ENCODE peak calls at places on chromosomes 7 and 10, in five cellular contexts. R is heart right ventricle, E is hepatocyte, Q is PC-9, X is mesenchymal stem cell. N is an unnamed sample.

GRCh38 chr7:106634958-106635357 is 26.0 kb downstream of the CCDC71L start:
- DNase-seq in R (no peak), E (no peak), Q (no peak), X (no peak), N (no peak)

GRCh38 chr10:12782537-12782936 is 219.0 kb downstream of the CCDC3 start:
- DNase-seq in R (peak; percentile 29), E (peak; percentile 54), Q (peak; percentile 20), X (peak; percentile 54), N (no peak)

GRCh38 chr10:21336476-21337170 is 188.9 kb downstream of the SKIDA1 start:
- DNase-seq in R (no peak), E (peak; percentile 86), Q (peak; percentile 81), X (peak; percentile 96), N (peak; percentile 16)

GRCh38 chr10:22369433-22370072 is 24.3 kb downstream of the SPAG6 start:
- DNase-seq in R (no peak), E (no peak), Q (no peak), X (peak; percentile 67), N (no peak)

GRCh38 chr7:22876986-22877729 is 54.5 kb upstream of the TOMM7 start:
- DNase-seq in R (no peak), E (no peak), Q (no peak), X (no peak), N (no peak)

GRCh38 chr10:25753776-25754175 is 180.3 kb upstream of the MYO3A start:
- DNase-seq in R (no peak), E (peak; percentile 19), Q (no peak), X (peak; percentile 48), N (no peak)

GRCh38 chr10:73899401-73899780 is 11.5 kb upstream of the PLAU start:
- DNase-seq in R (no peak), E (peak; percentile 62), Q (peak; percentile 87), X (peak; percentile 93), N (no peak)

GRCh38 chr7:158863611-158864506 is 7.5 kb downstream of the DYNC2I1 start:
- DNase-seq in R (peak; percentile 80), E (peak; percentile 86), Q (peak; percentile 71), X (peak; percentile 90), N (peak; percentile 62)

GRCh38 chr7:143003393-143004051 is 23.4 kb downstream of the OR9A2 start:
- DNase-seq in R (no peak), E (peak; percentile 59), Q (peak; percentile 17), X (peak; percentile 40), N (no peak)

GRCh38 chr10:29590598-29591415 is 44.0 kb downstream of the SVIL start:
- DNase-seq in R (no peak), E (peak; percentile 58), Q (no peak), X (peak; percentile 66), N (no peak)

GRCh38 chr7:105779856-105780815 is 96.3 kb downstream of the ATXN7L1 start:
- DNase-seq in R (no peak), E (no peak), Q (no peak), X (no peak), N (no peak)

GRCh38 chr10:110495731-110496552 is 1.8 kb upstream of the DUSP5 start:
- DNase-seq in R (peak; percentile 37), E (peak; percentile 62), Q (peak; percentile 41), X (peak; percentile 82), N (no peak)

GRCh38 chr7:7972927-7973594 is 4.5 kb downstream of the GLCCI1 start:
- DNase-seq in R (no peak), E (no peak), Q (no peak), X (peak; percentile 18), N (no peak)

GRCh38 chr10:89563861-89564478 is 28.6 kb upstream of the SLC16A12 start:
- DNase-seq in R (no peak), E (peak; percentile 57), Q (no peak), X (peak; percentile 53), N (no peak)

GRCh38 chr10:91551856-91552255 is 81.0 kb downstream of the PPP1R3C start:
- DNase-seq in R (peak; percentile 38), E (peak; percentile 69), Q (peak; percentile 3), X (peak; percentile 69), N (no peak)

GRCh38 chr10:113326160-113327111 is 226.4 kb upstream of the HABP2 start:
- DNase-seq in R (no peak), E (peak; percentile 54), Q (peak; percentile 54), X (peak; percentile 93), N (peak; percentile 80)

GRCh38 chr7:46153951-46154787 is 233.1 kb upstream of the IGFBP3 start:
- DNase-seq in R (no peak), E (peak; percentile 66), Q (peak; percentile 55), X (no peak), N (no peak)

GRCh38 chr10:48197236-48197899 is 77.1 kb downstream of the FRMPD2 start:
- DNase-seq in R (no peak), E (no peak), Q (no peak), X (no peak), N (no peak)

GRCh38 chr10:6583447-6583846 is 3.4 kb upstream of the PRKCQ start:
- DNase-seq in R (no peak), E (no peak), Q (no peak), X (no peak), N (no peak)

GRCh38 chr10:87882555-87883294 is 19.3 kb downstream of the PTEN start:
- DNase-seq in R (no peak), E (no peak), Q (no peak), X (no peak), N (no peak)

GRCh38 chr7:157612009-157612663 is 275.3 kb downstream of the DNAJB6 start:
- DNase-seq in R (no peak), E (no peak), Q (no peak), X (no peak), N (no peak)

GRCh38 chr10:48246501-48246900 is 28.0 kb downstream of the FRMPD2 start:
- DNase-seq in R (no peak), E (no peak), Q (no peak), X (no peak), N (no peak)

GRCh38 chr10:129961274-129961839 is 2.7 kb downstream of the EBF3 start:
- DNase-seq in R (no peak), E (no peak), Q (no peak), X (no peak), N (no peak)

GRCh38 chr10:16116404-16117304 is 256.3 kb upstream of the MINDY3 start:
- DNase-seq in R (no peak), E (peak; percentile 54), Q (peak; percentile 1), X (no peak), N (no peak)

GRCh38 chr10:29389935-29390334 is 101.1 kb downstream of the LYZL1 start:
- DNase-seq in R (no peak), E (no peak), Q (no peak), X (no peak), N (no peak)

GRCh38 chr10:125148021-125148439 is 12.3 kb downstream of the CTBP2 start:
- DNase-seq in R (peak; percentile 45), E (peak; percentile 57), Q (no peak), X (peak; percentile 67), N (no peak)

GRCh38 chr7:30459591-30460245 is 18.9 kb downstream of the NOD1 start:
- DNase-seq in R (no peak), E (peak; percentile 87), Q (peak; percentile 61), X (peak; percentile 88), N (no peak)

GRCh38 chr10:5509236-5509635 is 9.9 kb upstream of the CALML5 start:
- DNase-seq in R (no peak), E (no peak), Q (no peak), X (no peak), N (no peak)

GRCh38 chr7:8177109-8177933 is 84.6 kb downstream of the ICA1 start:
- DNase-seq in R (no peak), E (no peak), Q (no peak), X (no peak), N (no peak)

GRCh38 chr7:47659664-47660462 is 78.0 kb upstream of the TNS3 start:
- DNase-seq in R (no peak), E (no peak), Q (no peak), X (no peak), N (no peak)
- H3K27ac ChIP-seq in R (no peak overlapping the region), E (no peak overlapping the region), Q (no peak overlapping the region), X (no peak overlapping the region), N (no peak overlapping the region)

GRCh38 chr10:71482620-71483019 is 85.9 kb downstream of the CDH23 start:
- DNase-seq in R (no peak), E (no peak), Q (no peak), X (no peak), N (no peak)

GRCh38 chr10:71479831-71480230 is 83.1 kb downstream of the CDH23 start:
- DNase-seq in R (no peak), E (no peak), Q (no peak), X (no peak), N (no peak)

GRCh38 chr10:71481746-71482410 is 85.2 kb downstream of the CDH23 start:
- DNase-seq in R (no peak), E (no peak), Q (no peak), X (no peak), N (no peak)

GRCh38 chr10:71478966-71479365 is 82.2 kb downstream of the CDH23 start:
- DNase-seq in R (no peak), E (no peak), Q (no peak), X (no peak), N (no peak)

GRCh38 chr10:71480662-71481061 is 83.9 kb downstream of the CDH23 start:
- DNase-seq in R (no peak), E (no peak), Q (no peak), X (no peak), N (no peak)
- H3K27ac ChIP-seq in R (no peak overlapping the region), E (no peak overlapping the region), Q (no peak overlapping the region), X (no peak overlapping the region), N (no peak overlapping the region)

DNA sequence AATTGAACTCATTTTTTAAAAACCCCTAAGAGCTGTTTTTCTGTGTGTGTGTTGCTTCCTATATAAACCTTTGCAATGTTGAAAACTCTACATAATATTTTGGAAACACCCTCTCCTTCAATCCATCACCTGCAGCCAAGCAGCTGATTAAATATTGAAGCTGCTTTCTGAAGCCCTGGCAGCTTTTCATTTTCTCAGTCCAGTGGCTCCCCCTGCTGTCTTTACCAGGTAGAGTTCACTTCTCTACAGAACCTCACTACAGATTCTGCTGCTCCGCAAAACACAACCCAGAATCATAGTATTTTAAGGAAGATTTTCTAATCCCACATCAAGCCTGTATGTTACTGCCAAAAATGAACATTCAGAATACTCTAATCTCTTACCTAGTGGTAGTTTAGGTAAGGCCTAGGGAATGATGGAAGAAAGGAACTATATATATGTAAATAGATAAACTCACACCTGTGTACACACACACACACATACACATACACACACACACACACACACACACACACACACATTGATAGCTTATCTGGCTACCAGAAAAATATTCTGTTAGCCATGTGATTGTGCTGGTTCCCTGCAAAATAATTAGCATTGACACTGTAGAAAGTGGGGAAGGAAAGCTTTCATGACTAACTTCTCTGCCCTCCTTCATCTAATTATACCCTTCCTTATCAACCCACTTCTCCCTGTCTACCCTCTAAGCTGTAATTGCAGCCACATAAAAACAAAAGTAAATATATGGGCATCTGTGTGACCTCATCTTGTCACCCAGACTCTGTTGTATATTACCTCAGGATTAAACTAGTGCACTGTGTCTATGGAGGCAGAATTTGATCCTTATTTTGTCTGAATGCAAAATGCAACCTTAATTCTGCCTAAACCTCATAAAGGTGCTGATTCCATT is 229.5 kb upstream of the FZD1 start:
- DNase-seq in R (no peak), E (peak; percentile 73), Q (peak; percentile 42), X (peak; percentile 42), N (no peak)
- H3K27ac ChIP-seq in R (no peak overlapping the region), E (no peak overlapping the region), Q (no peak overlapping the region), X (no peak overlapping the region), N (no peak overlapping the region)

GRCh38 chr7:14954035-14954434 is 51.5 kb upstream of the DGKB start:
- DNase-seq in R (no peak), E (no peak), Q (no peak), X (no peak), N (no peak)

DNA sequence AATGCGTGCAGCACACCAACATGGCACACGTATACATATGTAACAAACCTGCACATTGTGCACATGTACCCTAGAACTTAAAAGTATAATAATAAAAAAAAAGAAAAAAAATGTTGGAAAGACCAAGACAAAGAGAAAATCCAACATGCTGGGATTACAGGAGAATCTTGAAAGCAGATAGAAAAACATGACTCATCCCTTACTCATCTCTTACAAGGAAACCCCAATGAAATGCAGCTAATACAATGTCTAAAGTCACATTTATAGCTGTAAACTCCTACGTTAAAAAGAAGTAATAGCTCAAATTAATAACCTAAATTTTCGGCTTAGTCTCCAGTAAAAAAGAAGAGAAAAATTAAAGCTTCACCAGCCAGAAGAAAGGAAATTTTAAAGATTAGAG is 47.5 kb upstream of the DGKB start:
- DNase-seq in R (no peak), E (no peak), Q (no peak), X (peak; percentile 27), N (no peak)
- H3K27ac ChIP-seq in R (no peak overlapping the region), E (no peak overlapping the region), Q (no peak overlapping the region), X (no peak overlapping the region), N (no peak overlapping the region)